ENCODE peak calls at places on chromosomes 13 and 19, in ten cellular contexts. S, V, X, U, G, C, F, A, Y and D are unnamed samples.

GRCh38 chr19:57665261-57665806 is 3.4 kb upstream of the ZSCAN4 start:
- DNase-seq in S (no peak), V (no peak), X (no peak), U (no peak), G (peak), C (no peak), F (no peak), A (no peak), Y (no peak), D (no peak)

GRCh38 chr13:42876810-42877550 is 95.6 kb downstream of the FAM216B start:
- DNase-seq in S (no peak), V (no peak), X (no peak), U (no peak), G (peak), C (no peak), F (no peak), A (peak), Y (peak), D (no peak)

GRCh38 chr19:5635427-5635826 is 12.5 kb downstream of the SAFB start:
- DNase-seq in S (no peak), V (no peak), X (no peak), U (no peak), G (no peak), C (no peak), F (no peak), A (no peak), Y (no peak), D (no peak)

GRCh38 chr13:28705734-28706133 is 13.0 kb downstream of the SLC46A3 start:
- DNase-seq in S (no peak), V (no peak), X (no peak), U (no peak), G (peak), C (no peak), F (no peak), A (peak), Y (no peak), D (no peak)

GRCh38 chr13:22040810-22041364 is 370.0 kb downstream of the FGF9 start:
- DNase-seq in S (no peak), V (no peak), X (peak), U (no peak), G (no peak), C (no peak), F (peak), A (no peak), Y (peak), D (peak)

GRCh38 chr13:105642511-105642958 is 892.9 kb downstream of the EFNB2 start:
- DNase-seq in S (no peak), V (no peak), X (no peak), U (no peak), G (no peak), C (no peak), F (peak), A (no peak), Y (peak), D (peak)

GRCh38 chr19:16032509-16033135 is 43.7 kb upstream of the TPM4 start:
- DNase-seq in S (no peak), V (no peak), X (no peak), U (no peak), G (no peak), C (no peak), F (no peak), A (no peak), Y (no peak), D (no peak)

GRCh38 chr13:101111894-101112293 is 304.4 kb downstream of the NALCN start:
- DNase-seq in S (no peak), V (no peak), X (no peak), U (no peak), G (no peak), C (no peak), F (no peak), A (no peak), Y (no peak), D (no peak)

GRCh38 chr19:13975870-13976269 is 23.6 kb downstream of the DCAF15 start:
- DNase-seq in S (no peak), V (no peak), X (no peak), U (no peak), G (no peak), C (no peak), F (no peak), A (no peak), Y (no peak), D (no peak)

GRCh38 chr19:4606921-4607678 is 32.2 kb upstream of the TNFAIP8L1 start:
- DNase-seq in S (no peak), V (no peak), X (no peak), U (no peak), G (peak), C (peak), F (no peak), A (no peak), Y (no peak), D (peak)

GRCh38 chr19:56080669-56081401 is 40.3 kb downstream of the ZNF787 start:
- DNase-seq in S (peak), V (peak), X (no peak), U (peak), G (peak), C (peak), F (peak), A (peak), Y (peak), D (peak)

GRCh38 chr13:59545007-59545406 is 618.7 kb downstream of the DIAPH3 start:
- DNase-seq in S (no peak), V (no peak), X (no peak), U (no peak), G (peak), C (no peak), F (no peak), A (no peak), Y (no peak), D (no peak)

GRCh38 chr13:40665061-40665753 is 1.2 kb downstream of the FOXO1 start:
- DNase-seq in S (peak), V (no peak), X (no peak), U (no peak), G (peak), C (peak), F (peak), A (no peak), Y (no peak), D (peak)

GRCh38 chr13:112904436-112904960 is 64.5 kb upstream of the MCF2L start:
- DNase-seq in S (no peak), V (no peak), X (no peak), U (no peak), G (peak), C (no peak), F (no peak), A (no peak), Y (no peak), D (no peak)

GRCh38 chr13:80299046-80299445 is 41.9 kb downstream of the SPRY2 start:
- DNase-seq in S (no peak), V (no peak), X (no peak), U (no peak), G (no peak), C (no peak), F (no peak), A (no peak), Y (no peak), D (no peak)

GRCh38 chr13:36115306-36115705 is 15.9 kb downstream of the DCLK1 start:
- DNase-seq in S (no peak), V (no peak), X (no peak), U (no peak), G (no peak), C (no peak), F (no peak), A (no peak), Y (no peak), D (no peak)

GRCh38 chr19:22620401-22620800 is 13.7 kb upstream of the ZNF492 start:
- DNase-seq in S (no peak), V (no peak), X (no peak), U (no peak), G (no peak), C (no peak), F (no peak), A (no peak), Y (no peak), D (no peak)

GRCh38 chr19:1651548-1652394 is 644 bp downstream of the TCF3 start:
- DNase-seq in S (peak), V (peak), X (no peak), U (peak), G (peak), C (peak), F (peak), A (no peak), Y (peak), D (no peak)

GRCh38 chr19:44747739-44748425 is 626 bp upstream of the BCL3 start:
- DNase-seq in S (peak), V (peak), X (no peak), U (no peak), G (peak), C (no peak), F (peak), A (no peak), Y (peak), D (peak)

GRCh38 chr13:96958286-96958891 is 35.9 kb downstream of the OXGR1 start:
- DNase-seq in S (no peak), V (peak), X (no peak), U (no peak), G (peak), C (peak), F (no peak), A (no peak), Y (no peak), D (peak)

GRCh38 chr13:75603038-75603437 is 33.1 kb upstream of the LMO7 start:
- DNase-seq in S (no peak), V (no peak), X (no peak), U (no peak), G (no peak), C (no peak), F (no peak), A (no peak), Y (no peak), D (no peak)

GRCh38 chr13:113066142-113066455 is 39.5 kb upstream of the F7 start:
- DNase-seq in S (no peak), V (no peak), X (no peak), U (no peak), G (no peak), C (no peak), F (no peak), A (no peak), Y (no peak), D (no peak)

GRCh38 chr19:37980419-37980975 is 73.5 kb downstream of the SIPA1L3 start:
- DNase-seq in S (no peak), V (no peak), X (no peak), U (no peak), G (no peak), C (no peak), F (no peak), A (no peak), Y (no peak), D (no peak)